ENCODE peak calls at places on chromosomes 4 and X, in ten cellular contexts. X, J, T, R, W, D, Z, N, P and C are unnamed samples.

GRCh38 chr4:180057891-180058643 is 2185.1 kb upstream of the TENM3 start:
- DNase-seq in D (peak), P (no peak), R (peak), T (no peak), W (no peak), Z (peak), J (peak), X (peak), N (no peak), C (no peak)

GRCh38 chrX:97860206-97860605 is 976.5 kb downstream of the RPA4 start:
- DNase-seq in T (peak), N (no peak), Z (no peak), X (no peak), D (peak), R (no peak), P (no peak), J (no peak), W (peak), C (peak)

GRCh38 chr4:91267543-91267942 is 1036.2 kb upstream of the GRID2 start:
- DNase-seq in X (no peak), P (no peak), D (peak), W (no peak), T (no peak), R (no peak), J (peak), N (no peak), Z (no peak), C (no peak)

GRCh38 chr4:2166253-2166652 is 75.7 kb downstream of the HAUS3 start:
- DNase-seq in P (no peak), Z (peak), W (no peak), X (no peak), J (no peak), D (no peak), R (no peak), N (no peak), T (no peak), C (no peak)

GRCh38 chr4:15332377-15332776 is 95.5 kb upstream of the C1QTNF7 start:
- DNase-seq in W (no peak), N (no peak), T (no peak), J (no peak), Z (no peak), P (no peak), X (no peak), D (no peak), R (no peak), C (no peak)

GRCh38 chr4:1879491-1879890 is 8.3 kb downstream of the NSD2 start:
- DNase-seq in T (no peak), D (peak), Z (no peak), W (no peak), X (no peak), P (no peak), J (no peak), R (no peak), N (no peak), C (no peak)

GRCh38 chr4:135533053-135533452 is 1331.5 kb upstream of the PABPC4L start:
- DNase-seq in X (no peak), R (no peak), D (no peak), P (no peak), J (no peak), T (no peak), Z (no peak), W (no peak), N (no peak), C (no peak)

GRCh38 chrX:29666361-29666760 is 549.0 kb upstream of the MAGEB2 start:
- DNase-seq in T (no peak), W (no peak), D (peak), R (no peak), Z (no peak), J (no peak), P (no peak), X (no peak), N (no peak), C (peak)

GRCh38 chr4:58453956-58454355 is 1343.8 kb upstream of the IGFBP7 start:
- DNase-seq in R (no peak), N (no peak), D (no peak), W (no peak), X (no peak), T (no peak), J (no peak), Z (no peak), P (no peak), C (no peak)

GRCh38 chrX:71181558-71181909 is 36.9 kb downstream of the NLGN3 start:
- DNase-seq in T (no peak), W (no peak), J (no peak), P (no peak), R (no peak), N (no peak), D (peak), Z (peak), X (no peak), C (no peak)

GRCh38 chr4:138910201-138910913 is 105.2 kb upstream of the NOCT start:
- DNase-seq in D (peak), J (peak), P (peak), N (no peak), X (no peak), T (peak), W (peak), R (no peak), Z (peak), C (no peak)

GRCh38 chrX:129596077-129596476 is 56.0 kb downstream of the OCRL start:
- DNase-seq in D (no peak), P (no peak), N (no peak), Z (no peak), R (no peak), W (no peak), T (no peak), X (no peak), J (no peak), C (no peak)

GRCh38 chr4:154348657-154349056 is 142.9 kb downstream of the DCHS2 start:
- DNase-seq in X (no peak), W (no peak), J (no peak), Z (no peak), D (no peak), P (no peak), R (no peak), T (no peak), N (no peak), C (no peak)

GRCh38 chrX:18426004-18426320 is 554 bp downstream of the CDKL5 start:
- DNase-seq in W (no peak), R (no peak), P (no peak), T (no peak), Z (no peak), X (peak), J (no peak), D (no peak), N (no peak), C (no peak)

DNA sequence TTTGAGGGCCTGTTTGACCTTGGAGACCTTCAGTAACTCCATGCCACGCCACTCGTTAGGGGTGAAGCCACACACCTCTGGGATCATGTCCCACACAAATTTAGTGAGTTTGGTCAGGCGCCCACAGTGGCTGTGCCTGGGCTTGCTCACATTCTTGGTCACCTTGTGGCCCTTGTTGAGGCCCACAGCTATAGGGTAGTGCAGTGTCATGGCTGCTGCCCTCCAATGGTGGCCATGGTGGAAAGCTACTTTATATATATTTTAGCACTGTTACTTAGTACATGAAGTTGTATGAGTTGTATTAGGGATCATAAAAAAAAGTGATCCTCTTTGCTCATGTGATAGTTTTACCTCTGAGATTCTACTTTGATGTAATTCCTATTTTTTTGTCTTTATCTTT is 985 bp upstream of the CXCL11 start:
- DNase-seq in W (no peak), J (no peak), N (no peak), X (no peak), R (no peak), Z (no peak), P (no peak), D (no peak), T (no peak), C (no peak)
- TF ChIP-seq CTCF in W (no peak), J (no peak), N (no peak), X (no peak), R (no peak), Z (no peak), P (no peak), D (no peak), T (no peak), C (no peak)

GRCh38 chrX:102978594-102978993 is 41.5 kb downstream of the RAB40AL start:
- DNase-seq in D (no peak), W (no peak), P (no peak), Z (no peak), X (no peak), R (no peak), T (no peak), N (no peak), J (no peak), C (no peak)
- H3K4me3 ChIP-seq in D (no peak), W (no peak), P (no peak), Z (no peak), X (no peak), R (no peak), T (no peak), N (no peak), J (no peak), C (no peak)

GRCh38 chr4:189802884-189803283 is 137.8 kb upstream of the FRG1 start:
- DNase-seq in J (no peak), D (no peak), W (no peak), P (no peak), N (no peak), X (no peak), T (no peak), R (no peak), Z (peak), C (no peak)
- TF ChIP-seq CTCF in J (no peak), D (no peak), W (no peak), P (no peak), N (no peak), X (no peak), T (no peak), R (no peak), Z (no peak), C (no peak)

GRCh38 chr4:107974523-107974922 is 15.2 kb upstream of the HADH start:
- DNase-seq in N (no peak), W (no peak), D (no peak), J (no peak), X (no peak), R (no peak), P (no peak), T (no peak), Z (no peak), C (no peak)
- H3K4me3 ChIP-seq in N (no peak), W (no peak), D (no peak), J (no peak), X (no peak), R (no peak), P (no peak), T (no peak), Z (no peak), C (no peak)

GRCh38 chr4:108060164-108060563 is 70.5 kb downstream of the HADH start:
- DNase-seq in N (no peak), D (peak), T (peak), Z (peak), W (no peak), P (peak), J (peak), R (no peak), X (no peak), C (peak)
- TF ChIP-seq CTCF in N (no peak), D (peak), T (peak), Z (peak), W (peak), P (peak), J (peak), R (peak), X (no peak), C (peak)

DNA sequence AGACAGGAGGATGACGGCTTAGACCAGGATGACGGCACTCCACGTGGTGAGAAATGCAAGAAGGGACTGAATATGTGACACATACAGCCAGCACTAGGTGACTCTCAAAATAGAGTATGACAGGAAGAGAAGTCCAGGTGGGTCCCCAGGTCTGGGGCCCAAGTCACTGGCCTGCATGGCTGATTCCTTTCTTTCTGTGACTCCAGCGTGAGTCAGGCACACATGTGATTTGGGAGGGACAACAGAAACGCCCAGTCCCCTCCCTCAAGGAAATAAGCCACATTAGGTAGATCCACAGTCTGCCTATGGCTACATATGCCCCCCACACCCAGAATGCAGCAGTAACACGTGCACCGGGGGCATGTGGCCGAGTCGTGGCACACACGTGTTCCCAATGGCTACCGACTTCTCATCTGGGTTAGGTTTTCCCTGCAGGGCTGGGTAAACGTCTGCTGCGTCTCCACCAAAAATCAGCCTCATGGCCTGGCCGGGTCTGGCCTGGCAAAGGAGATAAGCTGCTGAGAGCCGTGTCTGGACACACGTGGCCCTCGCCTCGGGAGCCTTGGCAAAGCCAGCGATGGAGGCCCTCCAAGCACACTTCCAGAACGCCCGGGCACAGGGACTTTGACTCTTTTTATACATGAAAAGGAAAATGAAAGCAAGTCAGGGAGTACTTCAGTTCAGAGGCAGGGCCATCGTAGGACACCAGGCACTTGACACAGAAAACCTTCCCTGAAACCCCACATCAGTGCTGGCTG is 19.3 kb downstream of the SEL1L3 start:
- DNase-seq in W (peak), T (no peak), N (peak), P (no peak), J (no peak), Z (no peak), D (no peak), X (peak), R (no peak), C (no peak)
- H3K4me3 ChIP-seq in W (no peak), T (no peak), N (no peak), P (no peak), J (no peak), Z (no peak), D (no peak), X (no peak), R (no peak), C (no peak)

GRCh38 chrX:19514791-19515614 is at the start of gene MAP3K15:
- DNase-seq in N (peak), J (no peak), D (no peak), T (peak), R (no peak), X (peak), Z (peak), P (no peak), W (no peak), C (no peak)

GRCh38 chrX:19513383-19513782 is 1.9 kb downstream of the MAP3K15 start:
- DNase-seq in D (peak), Z (peak), J (no peak), T (peak), W (no peak), P (no peak), R (no peak), X (no peak), N (peak), C (no peak)

GRCh38 chrX:19512961-19513360 is 2.3 kb downstream of the MAP3K15 start:
- DNase-seq in J (no peak), T (no peak), R (no peak), X (no peak), D (no peak), W (no peak), Z (no peak), N (no peak), P (no peak), C (no peak)

GRCh38 chrX:19517965-19518364 is 2.7 kb upstream of the MAP3K15 start:
- DNase-seq in P (no peak), Z (no peak), R (no peak), X (no peak), W (no peak), T (no peak), N (no peak), J (no peak), D (no peak), C (no peak)

DNA sequence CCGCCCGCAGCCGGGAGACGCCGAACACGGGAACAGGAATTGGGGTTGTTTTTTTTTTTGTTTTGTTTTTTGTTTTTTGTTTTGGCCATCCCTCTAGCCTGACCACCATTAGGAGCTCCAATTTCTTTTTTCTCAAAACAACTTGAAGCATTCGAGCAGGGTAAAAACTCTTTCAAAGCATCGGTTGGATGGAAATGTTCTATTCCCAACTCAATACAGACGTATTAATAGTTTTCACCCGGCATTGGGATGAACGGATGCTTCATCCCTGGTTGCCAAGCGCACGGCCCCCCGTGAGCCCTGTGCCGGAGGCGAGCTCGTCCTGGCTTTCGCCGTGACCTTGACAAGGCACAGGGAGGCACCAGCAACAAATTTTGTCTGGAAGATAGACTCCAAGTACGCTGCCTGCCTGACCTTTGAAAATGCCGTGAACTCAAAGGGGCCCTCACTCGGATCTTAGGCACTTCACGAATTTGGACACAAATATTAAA is 352 bp upstream of the MAP3K15 start:
- DNase-seq in Z (peak), P (no peak), W (no peak), N (no peak), R (no peak), J (no peak), T (no peak), D (no peak), X (no peak), C (no peak)
- TF ChIP-seq CTCF in Z (peak), P (peak), W (no peak), N (peak), R (no peak), J (no peak), T (no peak), D (no peak), X (no peak), C (no peak)

DNA sequence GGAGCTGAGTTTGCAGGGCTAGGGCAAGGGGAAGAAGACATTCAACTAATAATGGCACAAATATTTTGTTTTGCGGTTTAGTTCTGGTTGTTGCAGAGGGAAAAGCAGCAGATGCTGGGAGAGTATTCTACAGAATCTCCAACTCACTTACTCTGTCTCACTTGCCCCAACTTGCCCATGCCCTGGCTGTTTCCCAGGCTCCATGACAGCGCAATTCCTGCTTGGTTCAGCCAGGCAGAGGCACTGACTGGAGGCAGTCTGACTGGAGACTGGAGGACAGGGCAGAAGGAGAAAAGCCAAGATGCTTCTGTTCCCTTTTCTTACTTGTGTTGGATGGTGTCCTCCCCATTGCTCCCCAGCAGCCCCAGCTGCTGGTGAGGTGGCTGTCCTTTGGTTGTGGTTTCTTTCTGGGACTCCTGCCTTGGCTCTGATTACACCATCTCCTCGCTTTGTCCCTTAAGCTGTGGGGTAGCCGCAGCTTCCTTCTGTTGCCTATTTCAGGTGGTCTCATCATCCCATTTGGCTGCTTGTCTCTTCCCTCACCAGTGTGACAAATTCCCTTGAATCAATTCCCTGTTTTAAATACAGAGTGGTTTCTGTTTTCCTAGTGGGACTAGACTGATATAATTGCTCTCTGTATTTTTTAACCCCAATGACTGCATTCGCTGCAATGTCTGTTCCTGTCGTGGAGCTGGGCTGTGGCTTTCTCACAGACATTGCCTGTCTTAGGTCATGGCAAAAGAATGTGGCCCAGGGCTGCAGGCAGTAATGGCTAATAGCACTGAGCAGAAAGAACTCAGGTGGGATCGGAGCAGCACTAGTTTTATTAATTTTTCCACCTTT is 24.2 kb upstream of the RASL11B start:
- DNase-seq in P (peak), X (no peak), N (no peak), T (peak), Z (no peak), W (peak), D (peak), J (peak), R (peak), C (no peak)
- H3K4me3 ChIP-seq in P (no peak), X (no peak), N (no peak), T (no peak), Z (no peak), W (no peak), D (no peak), J (no peak), R (no peak), C (no peak)

DNA sequence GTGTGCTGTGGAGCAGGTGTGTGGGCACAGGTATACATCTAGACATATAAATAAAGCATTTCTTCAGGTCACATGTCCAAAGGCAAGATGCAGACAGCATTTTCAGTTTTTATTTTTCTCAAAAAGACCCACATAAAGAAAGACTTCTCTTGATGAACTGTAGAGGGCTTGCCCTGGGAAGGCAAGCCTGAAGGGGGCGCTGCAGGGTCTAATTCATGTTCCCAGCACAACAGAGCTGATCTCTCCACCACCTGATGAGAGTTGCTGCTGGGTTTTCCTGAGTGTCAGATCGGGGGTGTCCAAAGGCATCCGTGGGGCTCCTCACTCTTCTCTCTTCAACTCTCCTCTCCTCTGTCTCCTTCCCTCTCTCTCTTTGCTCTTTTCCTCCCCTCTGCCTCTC is 26.6 kb downstream of the ADRA2C start:
- DNase-seq in P (no peak), N (no peak), R (no peak), W (no peak), Z (peak), D (no peak), T (no peak), J (no peak), X (no peak), C (no peak)
- TF ChIP-seq CTCF in P (no peak), N (no peak), R (no peak), W (no peak), Z (peak), D (no peak), T (no peak), J (no peak), X (no peak), C (no peak)

GRCh38 chrX:475926-476723 is 89.4 kb upstream of the PPP2R3B start:
- DNase-seq in T (no peak), W (no peak), D (peak), Z (no peak), J (no peak), X (no peak), N (no peak), R (peak), P (peak), C (no peak)

GRCh38 chrX:468979-469378 is 82.3 kb upstream of the PPP2R3B start:
- DNase-seq in P (no peak), J (no peak), N (no peak), Z (no peak), T (no peak), D (no peak), R (peak), X (no peak), W (no peak), C (no peak)

GRCh38 chrX:470686-471085 is 84.0 kb upstream of the PPP2R3B start:
- DNase-seq in X (no peak), J (no peak), N (no peak), P (no peak), Z (no peak), D (no peak), R (peak), W (no peak), T (no peak), C (no peak)

GRCh38 chrX:476724-477075 is 90.0 kb upstream of the PPP2R3B start:
- DNase-seq in W (no peak), P (no peak), X (no peak), Z (no peak), J (no peak), D (no peak), R (peak), N (no peak), T (no peak), C (no peak)

DNA sequence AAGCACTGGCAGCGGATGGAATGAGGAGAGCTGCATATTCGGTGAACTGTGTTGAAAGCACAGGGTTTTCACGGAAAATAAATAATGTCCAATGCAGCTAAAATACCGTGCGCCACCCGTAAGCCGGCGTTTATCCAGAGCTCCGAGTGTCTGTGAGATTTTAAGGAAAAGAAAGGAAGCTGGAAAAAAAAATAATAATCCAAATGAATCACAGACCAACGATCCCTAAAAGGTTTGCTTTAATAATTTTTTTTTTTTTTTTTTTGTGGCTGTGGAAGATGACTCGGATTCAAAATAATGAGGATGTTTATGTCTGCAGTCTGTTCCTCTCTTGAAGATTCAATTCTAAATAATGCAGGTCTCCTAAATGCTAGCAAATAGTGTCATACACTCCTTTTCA is 84.5 kb upstream of the PPP2R3B start:
- DNase-seq in T (no peak), X (no peak), W (no peak), R (no peak), N (no peak), Z (no peak), D (no peak), P (no peak), J (no peak), C (no peak)
- H3K4me3 ChIP-seq in T (no peak), X (no peak), W (no peak), R (no peak), N (no peak), Z (no peak), D (no peak), P (no peak), J (no peak), C (no peak)